ENCODE peak calls at places on chromosomes 16 and 17, in ten cellular contexts. U is AG04450, C is heart right ventricle, D is SJSA1, Y is esophagus squamous epithelium, W is colonic mucosa, F is body of pancreas, V is A549, S is iPS DF 6.9, Z is pancreas. Q is an unnamed sample.

GRCh38 chr16:65828296-65828695 is 538.2 kb upstream of the CDH5 start:
- DNase-seq in V (no peak), D (no peak), C (no peak), F (no peak), U (no peak), W (no peak), S (no peak), Y (no peak), Z (no peak), Q (no peak)

GRCh38 chr17:80755650-80756405 is 211.2 kb downstream of the RPTOR start:
- DNase-seq in V (no peak), S (no peak), Z (no peak), W (no peak), U (no peak), C (no peak), F (no peak), Y (no peak), D (no peak), Q (no peak)

GRCh38 chr17:60926466-60927183 is 249.0 kb downstream of the BCAS3 start:
- DNase-seq in C (no peak), W (no peak), D (no peak), S (no peak), U (no peak), Z (no peak), V (no peak), Y (no peak), F (no peak), Q (no peak)

GRCh38 chr17:43962479-43962878 is 8.7 kb upstream of the PYY start:
- DNase-seq in Y (no peak), Z (no peak), F (no peak), V (no peak), D (no peak), S (no peak), U (no peak), W (no peak), C (no peak), Q (no peak)

GRCh38 chr17:41645371-41646063 is 21.1 kb upstream of the KRT17 start:
- DNase-seq in F (no peak), U (no peak), W (no peak), Y (no peak), C (no peak), V (peak), D (peak), S (no peak), Z (no peak), Q (no peak)

GRCh38 chr17:79829004-79829403 is 10.2 kb downstream of the CBX4 start:
- DNase-seq in D (no peak), Z (no peak), F (no peak), C (no peak), W (no peak), S (no peak), U (no peak), V (no peak), Y (no peak), Q (no peak)

GRCh38 chr17:51052235-51052634 is 68.4 kb downstream of the SPAG9 start:
- DNase-seq in W (no peak), Y (no peak), V (no peak), D (no peak), C (no peak), Z (no peak), S (no peak), U (no peak), F (no peak), Q (no peak)

GRCh38 chr16:6969594-6969993 is 363.1 kb upstream of the RBFOX1 start:
- DNase-seq in Y (no peak), F (no peak), Z (no peak), W (no peak), V (no peak), S (no peak), D (no peak), C (no peak), U (no peak), Q (no peak)

GRCh38 chr16:85413713-85414663 is 199.1 kb upstream of the GSE1 start:
- DNase-seq in D (peak), F (no peak), S (no peak), W (no peak), U (no peak), Z (no peak), Y (no peak), C (no peak), V (no peak), Q (no peak)

GRCh38 chr17:17416400-17417360 is 60.1 kb upstream of the MED9 start:
- DNase-seq in Z (no peak), D (peak), W (no peak), S (no peak), F (no peak), Y (no peak), U (no peak), V (peak), C (peak), Q (peak)

GRCh38 chr17:49939318-49939717 is 29.7 kb upstream of the DLX4 start:
- DNase-seq in D (no peak), V (no peak), C (no peak), U (no peak), Y (no peak), W (no peak), S (no peak), Z (no peak), F (no peak), Q (no peak)

GRCh38 chr16:69563605-69564580 is 1.9 kb upstream of the NFAT5 start:
- DNase-seq in W (peak), V (peak), U (no peak), S (no peak), D (no peak), Y (no peak), F (no peak), Z (no peak), C (no peak), Q (no peak)

GRCh38 chr16:78005881-78006280 is 16.5 kb upstream of the CLEC3A start:
- DNase-seq in C (no peak), Y (no peak), S (no peak), F (no peak), W (no peak), V (peak), Z (no peak), U (no peak), D (no peak), Q (no peak)

GRCh38 chr17:9053406-9053805 is 32.1 kb downstream of the NTN1 start:
- DNase-seq in F (no peak), Z (no peak), V (no peak), U (no peak), Y (no peak), S (no peak), D (no peak), W (no peak), C (no peak), Q (no peak)

GRCh38 chr17:16938496-16939270 is 33.2 kb downstream of the TNFRSF13B start:
- DNase-seq in U (no peak), S (no peak), Z (peak), D (peak), W (no peak), F (no peak), V (no peak), Y (no peak), C (no peak), Q (no peak)

GRCh38 chr17:76421054-76421427 is 31.9 kb downstream of the UBE2O start:
- DNase-seq in C (peak), W (no peak), Z (no peak), F (no peak), D (no peak), V (no peak), S (no peak), U (no peak), Y (no peak), Q (no peak)

GRCh38 chr16:85978291-85978775 is 79.4 kb downstream of the IRF8 start:
- DNase-seq in F (no peak), Y (no peak), U (no peak), S (no peak), V (no peak), D (no peak), W (no peak), Z (no peak), C (no peak), Q (no peak)

GRCh38 chr17:63696381-63696961 is 3.5 kb downstream of the LIMD2 start:
- DNase-seq in Z (no peak), D (no peak), U (no peak), Y (no peak), C (no peak), V (peak), S (no peak), F (no peak), W (no peak), Q (no peak)

GRCh38 chr16:74160759-74161158 is 135.9 kb upstream of the PSMD7 start:
- DNase-seq in D (no peak), C (no peak), W (no peak), F (no peak), S (no peak), Z (no peak), Y (no peak), V (no peak), U (no peak), Q (no peak)

GRCh38 chr17:47742319-47743181 is 9.5 kb downstream of the TBX21 start:
- DNase-seq in D (peak), U (no peak), C (no peak), W (no peak), F (no peak), Y (no peak), V (no peak), S (no peak), Z (no peak), Q (no peak)

GRCh38 chr16:63577891-63578290 is 1541.7 kb upstream of the CDH8 start:
- DNase-seq in W (no peak), S (no peak), Z (no peak), Y (no peak), C (no peak), U (no peak), V (no peak), D (no peak), F (no peak), Q (no peak)

GRCh38 chr17:36534117-36534880 is at the start of gene MYO19:
- DNase-seq in S (peak), Y (no peak), Z (peak), C (peak), F (peak), U (no peak), W (peak), D (peak), V (peak), Q (peak)

GRCh38 chr17:4948166-4948996 is at the start of gene PFN1:
- DNase-seq in F (peak), S (no peak), V (peak), C (peak), D (peak), W (peak), U (peak), Z (peak), Y (peak), Q (peak)

GRCh38 chr17:78654230-78654824 is 77.1 kb upstream of the DNAH17 start:
- DNase-seq in D (no peak), W (no peak), Z (no peak), F (no peak), Y (no peak), C (no peak), S (no peak), V (no peak), U (no peak), Q (no peak)

GRCh38 chr16:31243734-31244670 is 15.8 kb upstream of the ITGAM start:
- DNase-seq in U (no peak), D (no peak), C (no peak), F (no peak), Z (no peak), Y (no peak), S (no peak), W (no peak), V (no peak), Q (no peak)

GRCh38 chr17:65554568-65555223 is 6.8 kb downstream of the AXIN2 start:
- DNase-seq in W (peak), V (no peak), S (no peak), C (peak), Z (no peak), D (no peak), F (no peak), Y (no peak), U (no peak), Q (peak)

GRCh38 chr16:31471241-31471874 is 594 bp upstream of the TGFB1I1 start:
- DNase-seq in Y (no peak), F (no peak), S (no peak), U (no peak), V (no peak), Z (no peak), D (no peak), W (no peak), C (no peak), Q (no peak)

GRCh38 chr16:31093132-31093703 is 1.4 kb downstream of the VKORC1 start:
- DNase-seq in D (peak), U (no peak), S (no peak), C (no peak), F (no peak), Z (no peak), V (peak), Y (no peak), W (peak), Q (no peak)

GRCh38 chr17:83062818-83063671 is 16.4 kb upstream of the METRNL start:
- DNase-seq in F (peak), U (no peak), W (peak), V (no peak), Y (no peak), C (peak), S (no peak), Z (peak), D (peak), Q (no peak)

GRCh38 chr17:7403043-7403901 is 625 bp downstream of the TMEM256 start:
- DNase-seq in Y (no peak), D (no peak), W (peak), U (peak), F (peak), S (no peak), C (peak), Z (peak), V (peak), Q (no peak)

GRCh38 chr17:63276821-63277220 is 169.3 kb downstream of the CYB561 start:
- DNase-seq in C (no peak), W (no peak), V (no peak), U (no peak), F (no peak), S (no peak), Z (no peak), Y (no peak), D (no peak), Q (no peak)

GRCh38 chr16:31491778-31492418 is 9.0 kb downstream of the SLC5A2 start:
- DNase-seq in W (no peak), U (no peak), V (no peak), F (no peak), S (no peak), D (no peak), Z (no peak), Y (no peak), C (no peak), Q (no peak)

DNA sequence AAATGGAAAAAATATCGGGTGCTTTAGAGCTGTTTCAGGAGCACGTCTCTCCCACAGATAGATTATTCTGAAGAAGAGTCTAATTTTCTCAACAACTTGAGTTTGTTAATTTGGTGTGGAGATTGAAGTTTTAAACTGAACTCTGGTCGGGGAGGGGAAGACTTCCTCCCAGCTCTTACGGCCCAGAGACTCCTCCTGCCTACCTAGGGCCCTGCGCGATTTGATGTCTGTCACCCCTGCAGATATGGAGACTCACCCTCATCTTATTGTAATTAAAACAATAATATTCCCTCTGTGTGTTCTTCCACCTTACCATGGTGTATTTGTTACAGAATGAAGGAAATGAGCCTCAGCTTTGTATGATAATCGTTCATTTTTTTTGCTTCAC is 184.4 kb upstream of the CACNG5 start:
- DNase-seq in Y (no peak), V (no peak), U (no peak), C (no peak), Z (no peak), D (no peak), S (no peak), F (no peak), W (no peak), Q (no peak)
- H3K27ac ChIP-seq in Y (no peak), V (no peak), U (no peak), C (no peak), Z (no peak), D (no peak), S (no peak), F (no peak), W (no peak), Q (no peak)

DNA sequence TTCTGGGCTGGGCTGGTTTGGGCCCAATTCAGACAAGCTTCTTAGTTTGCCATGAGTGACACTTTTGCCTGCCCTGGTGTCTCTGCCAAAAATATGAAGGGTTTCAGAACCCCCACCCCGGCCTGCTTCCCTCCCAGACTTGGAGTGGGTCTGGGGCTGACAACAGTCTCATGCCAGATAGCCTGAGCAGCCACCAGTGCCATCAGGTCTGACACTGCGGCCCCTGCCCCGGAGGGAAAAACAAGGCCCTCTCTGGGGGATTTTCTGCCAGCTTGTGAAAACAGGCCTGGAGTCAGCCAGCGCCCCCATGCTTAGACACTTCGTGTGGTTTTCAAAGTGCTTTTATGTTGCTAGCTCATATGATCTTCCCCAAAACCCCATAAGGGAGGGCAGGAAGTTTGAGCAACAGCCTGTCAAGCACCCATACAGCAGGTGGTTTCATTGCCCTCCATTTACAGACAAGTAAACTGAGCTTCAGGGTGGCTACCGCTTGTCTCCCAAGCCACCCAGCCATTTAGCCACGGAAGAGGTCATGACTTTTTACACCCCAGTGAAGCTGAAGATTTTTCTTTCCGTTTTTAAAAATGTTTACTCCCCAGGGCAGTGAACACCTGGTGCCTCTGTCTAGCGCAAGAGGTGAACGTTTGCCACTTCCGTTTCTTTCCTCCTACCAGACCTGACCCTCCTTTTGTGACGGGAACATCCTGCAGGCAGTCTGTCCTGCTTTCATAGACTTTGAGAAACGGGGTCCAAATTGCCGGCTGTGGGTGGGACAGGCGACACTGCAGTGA is 300.6 kb downstream of the SEC14L1 start:
- DNase-seq in Z (no peak), F (no peak), W (peak), V (no peak), U (no peak), Y (no peak), D (no peak), C (no peak), S (no peak), Q (no peak)
- H3K27ac ChIP-seq in Z (peak), F (no peak), W (peak), V (no peak), U (peak), Y (peak), D (no peak), C (peak), S (no peak), Q (peak)

DNA sequence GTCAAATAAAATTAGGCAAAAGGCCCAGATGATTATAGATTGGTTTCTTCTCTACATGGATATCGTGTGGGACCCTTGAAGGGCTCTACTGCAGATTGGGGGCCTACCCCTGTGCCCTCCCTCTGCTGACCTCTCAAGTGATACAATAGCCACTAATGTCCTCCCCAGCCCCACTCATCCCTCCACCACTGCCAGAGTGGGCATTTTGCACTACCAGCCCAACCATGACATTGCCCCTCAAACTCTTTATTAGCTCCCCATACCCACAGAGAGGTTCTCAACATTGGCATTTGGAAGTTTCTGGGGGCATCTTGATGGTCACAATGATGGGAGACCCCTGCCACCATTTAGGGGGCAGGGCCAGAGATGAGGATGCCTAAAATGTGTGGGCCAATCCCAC is 41.8 kb downstream of the CCDC182 start:
- DNase-seq in D (peak), F (no peak), Y (no peak), C (no peak), U (no peak), W (no peak), S (no peak), V (no peak), Z (no peak), Q (no peak)
- H3K27ac ChIP-seq in D (no peak), F (no peak), Y (no peak), C (no peak), U (no peak), W (no peak), S (no peak), V (no peak), Z (no peak), Q (no peak)

GRCh38 chr17:28346746-28347246 is 10.5 kb downstream of the POLDIP2 start:
- DNase-seq in Y (no peak), S (no peak), W (no peak), D (no peak), Z (peak), F (peak), U (no peak), V (peak), C (no peak), Q (no peak)
- H3K27ac ChIP-seq in Y (no peak), S (no peak), W (no peak), D (no peak), Z (peak), F (peak), U (peak), V (no peak), C (peak), Q (no peak)

GRCh38 chr16:17635183-17635582 is 164.4 kb upstream of the XYLT1 start:
- DNase-seq in F (no peak), U (no peak), D (no peak), W (no peak), V (no peak), Z (no peak), Y (no peak), C (no peak), S (no peak), Q (no peak)

GRCh38 chr16:17633146-17633966 is 162.6 kb upstream of the XYLT1 start:
- DNase-seq in W (no peak), C (no peak), F (no peak), S (no peak), Z (no peak), D (no peak), V (no peak), Y (no peak), U (no peak), Q (peak)

DNA sequence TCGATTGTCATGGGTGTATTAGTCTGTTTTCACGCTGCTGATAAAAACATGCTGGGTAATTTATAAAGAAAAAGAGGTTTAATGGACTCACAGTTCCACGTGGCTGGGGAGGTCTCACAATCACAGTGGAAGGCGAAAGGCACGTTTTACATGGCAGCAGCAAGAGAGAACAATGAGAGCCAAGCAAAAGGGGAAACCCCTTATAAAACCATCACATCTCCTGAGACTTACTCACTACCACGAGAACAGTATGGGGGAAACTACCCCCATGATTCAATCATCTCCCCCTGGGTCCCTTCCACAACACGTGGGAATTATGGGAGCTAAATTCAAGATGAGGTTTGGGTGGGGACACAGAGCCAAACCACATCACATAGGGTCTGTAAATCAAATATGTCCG is 167.4 kb upstream of the XYLT1 start:
- DNase-seq in F (no peak), Y (no peak), C (no peak), D (no peak), Z (no peak), W (no peak), V (no peak), S (no peak), U (no peak), Q (no peak)
- H3K27ac ChIP-seq in F (no peak), Y (no peak), C (no peak), D (no peak), Z (no peak), W (no peak), V (no peak), S (no peak), U (no peak), Q (no peak)

GRCh38 chr16:71712501-71712900 is 12.0 kb downstream of the PHLPP2 start:
- DNase-seq in V (no peak), C (no peak), S (no peak), Z (no peak), F (no peak), Y (no peak), D (no peak), W (no peak), U (no peak), Q (no peak)
- H3K27ac ChIP-seq in V (no peak), C (no peak), S (no peak), Z (no peak), F (no peak), Y (no peak), D (no peak), W (no peak), U (no peak), Q (no peak)

Q was measured in prostate gland.